ENCODE peak calls at places on chromosomes 6 and 20, in ten cellular contexts. One of them, this sample, is unnamed.

GRCh38 chr20:460707-461106 is 1.6 kb downstream of the TBC1D20 start:
- DNase-seq in cerebellum: no peak
- DNase-seq in occipital lobe: no peak
- DNase-seq in NCI-H510A treated with DMSO at 0.1 percent for 48 hours: no peak
- DNase-seq in naive B cell: no peak
- DNase-seq in foreskin fibroblast: peak; percentile 23
- DNase-seq in amniotic stem cell: no peak
- DNase-seq in endothelial cell of umbilical vein: no peak
- DNase-seq in T-helper 2 cell: no peak
- DNase-seq in T-helper 1 cell: no peak
- DNase-seq in this sample: no peak

GRCh38 chr20:22223251-22223650 is 361.1 kb downstream of the FOXA2 start:
- DNase-seq in cerebellum: no peak
- DNase-seq in occipital lobe: no peak
- DNase-seq in NCI-H510A treated with DMSO at 0.1 percent for 48 hours: no peak
- DNase-seq in naive B cell: no peak
- DNase-seq in foreskin fibroblast: no peak
- DNase-seq in amniotic stem cell: no peak
- DNase-seq in endothelial cell of umbilical vein: no peak
- DNase-seq in T-helper 2 cell: no peak
- DNase-seq in T-helper 1 cell: no peak
- DNase-seq in this sample: no peak

GRCh38 chr20:32535953-32536823 is 48.9 kb downstream of the NOL4L start:
- DNase-seq in cerebellum: peak; percentile 91
- DNase-seq in occipital lobe: peak; percentile 43
- DNase-seq in NCI-H510A treated with DMSO at 0.1 percent for 48 hours: peak; percentile 88
- DNase-seq in naive B cell: peak; percentile 79
- DNase-seq in foreskin fibroblast: no peak
- DNase-seq in amniotic stem cell: no peak
- DNase-seq in endothelial cell of umbilical vein: no peak
- DNase-seq in T-helper 2 cell: peak; percentile 78
- DNase-seq in T-helper 1 cell: peak; percentile 87
- DNase-seq in this sample: no peak

GRCh38 chr6:98325366-98325765 is 509.0 kb upstream of the POU3F2 start:
- DNase-seq in cerebellum: no peak
- DNase-seq in occipital lobe: no peak
- DNase-seq in NCI-H510A treated with DMSO at 0.1 percent for 48 hours: no peak
- DNase-seq in naive B cell: no peak
- DNase-seq in foreskin fibroblast: no peak
- DNase-seq in amniotic stem cell: no peak
- DNase-seq in endothelial cell of umbilical vein: no peak
- DNase-seq in T-helper 2 cell: no peak
- DNase-seq in T-helper 1 cell: no peak
- DNase-seq in this sample: no peak

GRCh38 chr6:98769546-98769945 is 64.8 kb upstream of the POU3F2 start:
- DNase-seq in cerebellum: no peak
- DNase-seq in occipital lobe: no peak
- DNase-seq in NCI-H510A treated with DMSO at 0.1 percent for 48 hours: no peak
- DNase-seq in naive B cell: no peak
- DNase-seq in foreskin fibroblast: no peak
- DNase-seq in amniotic stem cell: no peak
- DNase-seq in endothelial cell of umbilical vein: no peak
- DNase-seq in T-helper 2 cell: no peak
- DNase-seq in T-helper 1 cell: no peak
- DNase-seq in this sample: no peak

GRCh38 chr6:2999621-3000455 is at the start of gene NQO2:
- DNase-seq in cerebellum: peak; percentile 100
- DNase-seq in occipital lobe: peak; percentile 90
- DNase-seq in NCI-H510A treated with DMSO at 0.1 percent for 48 hours: peak; percentile 60
- DNase-seq in naive B cell: peak; percentile 82
- DNase-seq in foreskin fibroblast: peak; percentile 78
- DNase-seq in amniotic stem cell: peak; percentile 74
- DNase-seq in endothelial cell of umbilical vein: peak; percentile 86
- DNase-seq in T-helper 2 cell: peak; percentile 76
- DNase-seq in T-helper 1 cell: peak; percentile 90
- DNase-seq in this sample: peak; percentile 95

GRCh38 chr6:67538032-67538431 is 1097.0 kb upstream of the ADGRB3 start:
- DNase-seq in cerebellum: no peak
- DNase-seq in occipital lobe: no peak
- DNase-seq in NCI-H510A treated with DMSO at 0.1 percent for 48 hours: no peak
- DNase-seq in naive B cell: no peak
- DNase-seq in foreskin fibroblast: no peak
- DNase-seq in amniotic stem cell: no peak
- DNase-seq in endothelial cell of umbilical vein: no peak
- DNase-seq in T-helper 2 cell: no peak
- DNase-seq in T-helper 1 cell: no peak
- DNase-seq in this sample: no peak

GRCh38 chr6:24824142-24824755 is 25.5 kb upstream of the ARMH2 start:
- DNase-seq in cerebellum: no peak
- DNase-seq in occipital lobe: no peak
- DNase-seq in NCI-H510A treated with DMSO at 0.1 percent for 48 hours: no peak
- DNase-seq in naive B cell: no peak
- DNase-seq in foreskin fibroblast: peak; percentile 29
- DNase-seq in amniotic stem cell: no peak
- DNase-seq in endothelial cell of umbilical vein: no peak
- DNase-seq in T-helper 2 cell: no peak
- DNase-seq in T-helper 1 cell: no peak
- DNase-seq in this sample: no peak

GRCh38 chr6:43502666-43503065 is 7.5 kb downstream of the LRRC73 start:
- DNase-seq in cerebellum: no peak
- DNase-seq in occipital lobe: no peak
- DNase-seq in NCI-H510A treated with DMSO at 0.1 percent for 48 hours: no peak
- DNase-seq in naive B cell: no peak
- DNase-seq in foreskin fibroblast: no peak
- DNase-seq in amniotic stem cell: no peak
- DNase-seq in endothelial cell of umbilical vein: no peak
- DNase-seq in T-helper 2 cell: no peak
- DNase-seq in T-helper 1 cell: no peak
- DNase-seq in this sample: no peak

GRCh38 chr6:89999154-89999553 is 104.9 kb downstream of the GJA10 start:
- DNase-seq in cerebellum: peak; percentile 50
- DNase-seq in occipital lobe: no peak
- DNase-seq in NCI-H510A treated with DMSO at 0.1 percent for 48 hours: peak; percentile 81
- DNase-seq in naive B cell: no peak
- DNase-seq in foreskin fibroblast: no peak
- DNase-seq in amniotic stem cell: no peak
- DNase-seq in endothelial cell of umbilical vein: no peak
- DNase-seq in T-helper 2 cell: peak; percentile 8
- DNase-seq in T-helper 1 cell: no peak
- DNase-seq in this sample: no peak

GRCh38 chr6:70380771-70381435 is 32.4 kb upstream of the FAM135A start:
- DNase-seq in cerebellum: no peak
- DNase-seq in occipital lobe: no peak
- DNase-seq in NCI-H510A treated with DMSO at 0.1 percent for 48 hours: no peak
- DNase-seq in naive B cell: no peak
- DNase-seq in foreskin fibroblast: no peak
- DNase-seq in amniotic stem cell: no peak
- DNase-seq in endothelial cell of umbilical vein: no peak
- DNase-seq in T-helper 2 cell: no peak
- DNase-seq in T-helper 1 cell: no peak
- DNase-seq in this sample: no peak

GRCh38 chr6:139376054-139376355 is 1.6 kb upstream of the CITED2 start:
- DNase-seq in cerebellum: no peak
- DNase-seq in occipital lobe: no peak
- DNase-seq in NCI-H510A treated with DMSO at 0.1 percent for 48 hours: no peak
- DNase-seq in naive B cell: no peak
- DNase-seq in foreskin fibroblast: no peak
- DNase-seq in amniotic stem cell: no peak
- DNase-seq in endothelial cell of umbilical vein: no peak
- DNase-seq in T-helper 2 cell: no peak
- DNase-seq in T-helper 1 cell: no peak
- DNase-seq in this sample: no peak

GRCh38 chr6:44851176-44851575 is 463.7 kb downstream of the CDC5L start:
- DNase-seq in cerebellum: no peak
- DNase-seq in occipital lobe: no peak
- DNase-seq in NCI-H510A treated with DMSO at 0.1 percent for 48 hours: no peak
- DNase-seq in naive B cell: no peak
- DNase-seq in foreskin fibroblast: peak; percentile 12
- DNase-seq in amniotic stem cell: no peak
- DNase-seq in endothelial cell of umbilical vein: no peak
- DNase-seq in T-helper 2 cell: no peak
- DNase-seq in T-helper 1 cell: no peak
- DNase-seq in this sample: no peak

GRCh38 chr20:62583424-62583920 is 58.8 kb upstream of the SLCO4A1 start:
- DNase-seq in cerebellum: peak; percentile 88
- DNase-seq in occipital lobe: no peak
- DNase-seq in NCI-H510A treated with DMSO at 0.1 percent for 48 hours: no peak
- DNase-seq in naive B cell: no peak
- DNase-seq in foreskin fibroblast: peak; percentile 37
- DNase-seq in amniotic stem cell: no peak
- DNase-seq in endothelial cell of umbilical vein: no peak
- DNase-seq in T-helper 2 cell: no peak
- DNase-seq in T-helper 1 cell: no peak
- DNase-seq in this sample: peak; percentile 70

GRCh38 chr6:44931385-44931784 is 396.7 kb upstream of the RUNX2 start:
- DNase-seq in cerebellum: no peak
- DNase-seq in occipital lobe: no peak
- DNase-seq in NCI-H510A treated with DMSO at 0.1 percent for 48 hours: no peak
- DNase-seq in naive B cell: no peak
- DNase-seq in foreskin fibroblast: no peak
- DNase-seq in amniotic stem cell: no peak
- DNase-seq in endothelial cell of umbilical vein: no peak
- DNase-seq in T-helper 2 cell: no peak
- DNase-seq in T-helper 1 cell: no peak
- DNase-seq in this sample: no peak

GRCh38 chr6:53512631-53513030 is 32.3 kb downstream of the GCLC start:
- DNase-seq in cerebellum: no peak
- DNase-seq in occipital lobe: no peak
- DNase-seq in NCI-H510A treated with DMSO at 0.1 percent for 48 hours: no peak
- DNase-seq in naive B cell: no peak
- DNase-seq in foreskin fibroblast: no peak
- DNase-seq in amniotic stem cell: no peak
- DNase-seq in endothelial cell of umbilical vein: no peak
- DNase-seq in T-helper 2 cell: no peak
- DNase-seq in T-helper 1 cell: no peak
- DNase-seq in this sample: no peak

GRCh38 chr6:43510827-43511163 is 649 bp upstream of the LRRC73 start:
- DNase-seq in cerebellum: no peak
- DNase-seq in occipital lobe: no peak
- DNase-seq in NCI-H510A treated with DMSO at 0.1 percent for 48 hours: no peak
- DNase-seq in naive B cell: no peak
- DNase-seq in foreskin fibroblast: no peak
- DNase-seq in amniotic stem cell: no peak
- DNase-seq in endothelial cell of umbilical vein: no peak
- DNase-seq in T-helper 2 cell: no peak
- DNase-seq in T-helper 1 cell: no peak
- DNase-seq in this sample: no peak

GRCh38 chr20:44621325-44621724 is 30.2 kb downstream of the ADA start:
- DNase-seq in cerebellum: no peak
- DNase-seq in occipital lobe: no peak
- DNase-seq in NCI-H510A treated with DMSO at 0.1 percent for 48 hours: no peak
- DNase-seq in naive B cell: no peak
- DNase-seq in foreskin fibroblast: no peak
- DNase-seq in amniotic stem cell: no peak
- DNase-seq in endothelial cell of umbilical vein: no peak
- DNase-seq in T-helper 2 cell: no peak
- DNase-seq in T-helper 1 cell: no peak
- DNase-seq in this sample: no peak

GRCh38 chr20:33005132-33005566 is 916 bp upstream of the SUN5 start:
- DNase-seq in cerebellum: no peak
- DNase-seq in occipital lobe: no peak
- DNase-seq in NCI-H510A treated with DMSO at 0.1 percent for 48 hours: no peak
- DNase-seq in naive B cell: no peak
- DNase-seq in foreskin fibroblast: no peak
- DNase-seq in amniotic stem cell: no peak
- DNase-seq in endothelial cell of umbilical vein: no peak
- DNase-seq in T-helper 2 cell: peak; percentile 20
- DNase-seq in T-helper 1 cell: no peak
- DNase-seq in this sample: no peak

GRCh38 chr6:168370310-168370991 is 50.9 kb upstream of the DACT2 start:
- DNase-seq in cerebellum: peak; percentile 14
- DNase-seq in occipital lobe: no peak
- DNase-seq in NCI-H510A treated with DMSO at 0.1 percent for 48 hours: peak; percentile 53
- DNase-seq in naive B cell: peak; percentile 23
- DNase-seq in foreskin fibroblast: no peak
- DNase-seq in amniotic stem cell: no peak
- DNase-seq in endothelial cell of umbilical vein: no peak
- DNase-seq in T-helper 2 cell: peak; percentile 12
- DNase-seq in T-helper 1 cell: peak; percentile 47
- DNase-seq in this sample: peak; percentile 60

GRCh38 chr20:3222635-3223600 is 13.6 kb downstream of the ITPA start:
- DNase-seq in cerebellum: no peak
- DNase-seq in occipital lobe: no peak
- DNase-seq in NCI-H510A treated with DMSO at 0.1 percent for 48 hours: peak; percentile 99
- DNase-seq in naive B cell: peak; percentile 66
- DNase-seq in foreskin fibroblast: no peak
- DNase-seq in amniotic stem cell: no peak
- DNase-seq in endothelial cell of umbilical vein: no peak
- DNase-seq in T-helper 2 cell: no peak
- DNase-seq in T-helper 1 cell: no peak
- DNase-seq in this sample: no peak

GRCh38 chr20:48265791-48266190 is 480.5 kb upstream of the SULF2 start:
- DNase-seq in cerebellum: no peak
- DNase-seq in occipital lobe: no peak
- DNase-seq in NCI-H510A treated with DMSO at 0.1 percent for 48 hours: no peak
- DNase-seq in naive B cell: no peak
- DNase-seq in foreskin fibroblast: no peak
- DNase-seq in amniotic stem cell: no peak
- DNase-seq in endothelial cell of umbilical vein: no peak
- DNase-seq in T-helper 2 cell: no peak
- DNase-seq in T-helper 1 cell: no peak
- DNase-seq in this sample: no peak

GRCh38 chr20:18524646-18525045 is 16.9 kb downstream of the SEC23B start:
- DNase-seq in cerebellum: no peak
- DNase-seq in occipital lobe: no peak
- DNase-seq in NCI-H510A treated with DMSO at 0.1 percent for 48 hours: no peak
- DNase-seq in naive B cell: no peak
- DNase-seq in foreskin fibroblast: peak; percentile 87
- DNase-seq in amniotic stem cell: no peak
- DNase-seq in endothelial cell of umbilical vein: no peak
- DNase-seq in T-helper 2 cell: no peak
- DNase-seq in T-helper 1 cell: no peak
- DNase-seq in this sample: no peak

GRCh38 chr6:153787341-153787606 is 251.8 kb upstream of the OPRM1 start:
- DNase-seq in cerebellum: no peak
- DNase-seq in occipital lobe: no peak
- DNase-seq in NCI-H510A treated with DMSO at 0.1 percent for 48 hours: no peak
- DNase-seq in naive B cell: no peak
- DNase-seq in foreskin fibroblast: no peak
- DNase-seq in amniotic stem cell: no peak
- DNase-seq in endothelial cell of umbilical vein: no peak
- DNase-seq in T-helper 2 cell: no peak
- DNase-seq in T-helper 1 cell: no peak
- DNase-seq in this sample: no peak

GRCh38 chr20:2112910-2113309 is 11.3 kb downstream of the STK35 start:
- DNase-seq in cerebellum: no peak
- DNase-seq in occipital lobe: no peak
- DNase-seq in NCI-H510A treated with DMSO at 0.1 percent for 48 hours: no peak
- DNase-seq in naive B cell: no peak
- DNase-seq in foreskin fibroblast: no peak
- DNase-seq in amniotic stem cell: no peak
- DNase-seq in endothelial cell of umbilical vein: no peak
- DNase-seq in T-helper 2 cell: no peak
- DNase-seq in T-helper 1 cell: no peak
- DNase-seq in this sample: no peak

GRCh38 chr6:112560651-112561050 is 213.5 kb downstream of the RFPL4B start:
- DNase-seq in cerebellum: no peak
- DNase-seq in occipital lobe: no peak
- DNase-seq in NCI-H510A treated with DMSO at 0.1 percent for 48 hours: no peak
- DNase-seq in naive B cell: no peak
- DNase-seq in foreskin fibroblast: no peak
- DNase-seq in amniotic stem cell: no peak
- DNase-seq in endothelial cell of umbilical vein: no peak
- DNase-seq in T-helper 2 cell: no peak
- DNase-seq in T-helper 1 cell: no peak
- DNase-seq in this sample: no peak

GRCh38 chr6:24931296-24931695 is 4.5 kb downstream of the RIPOR2 start:
- DNase-seq in cerebellum: no peak
- DNase-seq in occipital lobe: no peak
- DNase-seq in NCI-H510A treated with DMSO at 0.1 percent for 48 hours: no peak
- DNase-seq in naive B cell: no peak
- DNase-seq in foreskin fibroblast: no peak
- DNase-seq in amniotic stem cell: no peak
- DNase-seq in endothelial cell of umbilical vein: peak; percentile 27
- DNase-seq in T-helper 2 cell: no peak
- DNase-seq in T-helper 1 cell: no peak
- DNase-seq in this sample: no peak

GRCh38 chr20:38633577-38634093 is 32.0 kb downstream of the ARHGAP40 start:
- DNase-seq in cerebellum: peak; percentile 59
- DNase-seq in occipital lobe: peak; percentile 5
- DNase-seq in NCI-H510A treated with DMSO at 0.1 percent for 48 hours: peak; percentile 75
- DNase-seq in naive B cell: peak; percentile 39
- DNase-seq in foreskin fibroblast: peak; percentile 21
- DNase-seq in amniotic stem cell: no peak
- DNase-seq in endothelial cell of umbilical vein: peak; percentile 47
- DNase-seq in T-helper 2 cell: peak; percentile 17
- DNase-seq in T-helper 1 cell: peak; percentile 26
- DNase-seq in this sample: peak; percentile 41

This sample was measured in Ammon's horn.